ENCODE peak calls at places on chromosome 17, in nine cellular contexts. One of them, this sample, is unnamed.
A peak's percentile ranks its signal among the peaks of the same experiment; 100 is the strongest.

GRCh38 chr17:32672701-32673100 is 185.9 kb downstream of the CDK5R1 start:
- DNase-seq in NCI-H345: no peak
- DNase-seq in T-helper 1 cell: no peak
- DNase-seq in activated naive CD4-positive, alpha-beta T cell: no peak
- DNase-seq in activated effector memory CD4-positive, alpha-beta T cell treated with anti-CD3 and anti-CD28 coated beads, Interleukin-2, amount 50 U/mL, for 16 hours: no peak
- DNase-seq in AG10803: no peak
- DNase-seq in stimulated activated CD8-positive, alpha-beta memory T cell treated with anti-CD3 and anti-CD28 coated beads, Interleukin-12 subunit alpha, Interleukin-12 subunit beta, amount 100 ng/mL, for 4 hours: no peak
- DNase-seq in GM18507: no peak
- DNase-seq in upper lobe of left lung: no peak
- DNase-seq in this sample: no peak

GRCh38 chr17:30351730-30352129 is 17.9 kb upstream of the TMIGD1 start:
- DNase-seq in T-helper 1 cell: no peak
- DNase-seq in activated naive CD4-positive, alpha-beta T cell: no peak
- DNase-seq in GM18507: no peak
- DNase-seq in upper lobe of left lung: no peak
- DNase-seq in AG10803: no peak
- DNase-seq in stimulated activated CD8-positive, alpha-beta memory T cell treated with anti-CD3 and anti-CD28 coated beads, Interleukin-12 subunit alpha, Interleukin-12 subunit beta, amount 100 ng/mL, for 4 hours: no peak
- DNase-seq in activated effector memory CD4-positive, alpha-beta T cell treated with anti-CD3 and anti-CD28 coated beads, Interleukin-2, amount 50 U/mL, for 16 hours: no peak
- DNase-seq in NCI-H345: no peak
- DNase-seq in this sample: no peak

GRCh38 chr17:43905985-43906852 is 1.1 kb downstream of the MPP2 start:
- DNase-seq in activated effector memory CD4-positive, alpha-beta T cell treated with anti-CD3 and anti-CD28 coated beads, Interleukin-2, amount 50 U/mL, for 16 hours: peak; percentile 76
- DNase-seq in activated naive CD4-positive, alpha-beta T cell: no peak
- DNase-seq in GM18507: no peak
- DNase-seq in upper lobe of left lung: peak; percentile 33
- DNase-seq in AG10803: peak; percentile 52
- DNase-seq in T-helper 1 cell: no peak
- DNase-seq in stimulated activated CD8-positive, alpha-beta memory T cell treated with anti-CD3 and anti-CD28 coated beads, Interleukin-12 subunit alpha, Interleukin-12 subunit beta, amount 100 ng/mL, for 4 hours: no peak
- DNase-seq in NCI-H345: peak; percentile 81
- DNase-seq in this sample: peak; percentile 84

GRCh38 chr17:38619937-38620550 is 14.3 kb upstream of the SRCIN1 start:
- DNase-seq in GM18507: no peak
- DNase-seq in T-helper 1 cell: no peak
- DNase-seq in NCI-H345: no peak
- DNase-seq in activated naive CD4-positive, alpha-beta T cell: no peak
- DNase-seq in activated effector memory CD4-positive, alpha-beta T cell treated with anti-CD3 and anti-CD28 coated beads, Interleukin-2, amount 50 U/mL, for 16 hours: peak; percentile 33
- DNase-seq in stimulated activated CD8-positive, alpha-beta memory T cell treated with anti-CD3 and anti-CD28 coated beads, Interleukin-12 subunit alpha, Interleukin-12 subunit beta, amount 100 ng/mL, for 4 hours: no peak
- DNase-seq in AG10803: no peak
- DNase-seq in upper lobe of left lung: no peak
- DNase-seq in this sample: no peak

GRCh38 chr17:50308666-50309065 is 34.4 kb downstream of the TMEM92 start:
- DNase-seq in activated effector memory CD4-positive, alpha-beta T cell treated with anti-CD3 and anti-CD28 coated beads, Interleukin-2, amount 50 U/mL, for 16 hours: no peak
- DNase-seq in T-helper 1 cell: no peak
- DNase-seq in GM18507: no peak
- DNase-seq in upper lobe of left lung: no peak
- DNase-seq in activated naive CD4-positive, alpha-beta T cell: no peak
- DNase-seq in AG10803: peak; percentile 40
- DNase-seq in stimulated activated CD8-positive, alpha-beta memory T cell treated with anti-CD3 and anti-CD28 coated beads, Interleukin-12 subunit alpha, Interleukin-12 subunit beta, amount 100 ng/mL, for 4 hours: no peak
- DNase-seq in NCI-H345: no peak
- DNase-seq in this sample: no peak

GRCh38 chr17:27296427-27296979 is 2.6 kb downstream of the WSB1 start:
- DNase-seq in upper lobe of left lung: no peak
- DNase-seq in activated naive CD4-positive, alpha-beta T cell: no peak
- DNase-seq in GM18507: no peak
- DNase-seq in NCI-H345: no peak
- DNase-seq in stimulated activated CD8-positive, alpha-beta memory T cell treated with anti-CD3 and anti-CD28 coated beads, Interleukin-12 subunit alpha, Interleukin-12 subunit beta, amount 100 ng/mL, for 4 hours: no peak
- DNase-seq in activated effector memory CD4-positive, alpha-beta T cell treated with anti-CD3 and anti-CD28 coated beads, Interleukin-2, amount 50 U/mL, for 16 hours: no peak
- DNase-seq in T-helper 1 cell: no peak
- DNase-seq in AG10803: peak; percentile 85
- DNase-seq in this sample: no peak

GRCh38 chr17:46057366-46057765 is 58.3 kb downstream of the STH start:
- DNase-seq in NCI-H345: no peak
- DNase-seq in T-helper 1 cell: no peak
- DNase-seq in activated effector memory CD4-positive, alpha-beta T cell treated with anti-CD3 and anti-CD28 coated beads, Interleukin-2, amount 50 U/mL, for 16 hours: no peak
- DNase-seq in activated naive CD4-positive, alpha-beta T cell: no peak
- DNase-seq in stimulated activated CD8-positive, alpha-beta memory T cell treated with anti-CD3 and anti-CD28 coated beads, Interleukin-12 subunit alpha, Interleukin-12 subunit beta, amount 100 ng/mL, for 4 hours: no peak
- DNase-seq in upper lobe of left lung: no peak
- DNase-seq in AG10803: no peak
- DNase-seq in GM18507: no peak
- DNase-seq in this sample: no peak

GRCh38 chr17:79648181-79648831 is 37.5 kb upstream of the RBFOX3 start:
- DNase-seq in stimulated activated CD8-positive, alpha-beta memory T cell treated with anti-CD3 and anti-CD28 coated beads, Interleukin-12 subunit alpha, Interleukin-12 subunit beta, amount 100 ng/mL, for 4 hours: no peak
- DNase-seq in activated naive CD4-positive, alpha-beta T cell: no peak
- DNase-seq in upper lobe of left lung: no peak
- DNase-seq in T-helper 1 cell: no peak
- DNase-seq in GM18507: no peak
- DNase-seq in AG10803: no peak
- DNase-seq in NCI-H345: no peak
- DNase-seq in activated effector memory CD4-positive, alpha-beta T cell treated with anti-CD3 and anti-CD28 coated beads, Interleukin-2, amount 50 U/mL, for 16 hours: peak; percentile 54
- DNase-seq in this sample: peak; percentile 57

GRCh38 chr17:28712037-28712704 is 483 bp upstream of the PROCA1 start:
- DNase-seq in upper lobe of left lung: peak; percentile 55
- DNase-seq in NCI-H345: peak; percentile 70
- DNase-seq in activated naive CD4-positive, alpha-beta T cell: peak; percentile 28
- DNase-seq in T-helper 1 cell: peak; percentile 43
- DNase-seq in activated effector memory CD4-positive, alpha-beta T cell treated with anti-CD3 and anti-CD28 coated beads, Interleukin-2, amount 50 U/mL, for 16 hours: peak; percentile 89
- DNase-seq in AG10803: no peak
- DNase-seq in stimulated activated CD8-positive, alpha-beta memory T cell treated with anti-CD3 and anti-CD28 coated beads, Interleukin-12 subunit alpha, Interleukin-12 subunit beta, amount 100 ng/mL, for 4 hours: no peak
- DNase-seq in GM18507: no peak
- DNase-seq in this sample: peak; percentile 87

GRCh38 chr17:63366238-63366561 is 79.9 kb downstream of the CYB561 start:
- DNase-seq in upper lobe of left lung: no peak
- DNase-seq in GM18507: no peak
- DNase-seq in activated effector memory CD4-positive, alpha-beta T cell treated with anti-CD3 and anti-CD28 coated beads, Interleukin-2, amount 50 U/mL, for 16 hours: no peak
- DNase-seq in activated naive CD4-positive, alpha-beta T cell: no peak
- DNase-seq in stimulated activated CD8-positive, alpha-beta memory T cell treated with anti-CD3 and anti-CD28 coated beads, Interleukin-12 subunit alpha, Interleukin-12 subunit beta, amount 100 ng/mL, for 4 hours: no peak
- DNase-seq in AG10803: no peak
- DNase-seq in NCI-H345: no peak
- DNase-seq in T-helper 1 cell: no peak
- DNase-seq in this sample: no peak

GRCh38 chr17:47694018-47694817 is at the start of gene TBKBP1:
- DNase-seq in T-helper 1 cell: peak; percentile 42
- DNase-seq in AG10803: peak; percentile 24
- DNase-seq in stimulated activated CD8-positive, alpha-beta memory T cell treated with anti-CD3 and anti-CD28 coated beads, Interleukin-12 subunit alpha, Interleukin-12 subunit beta, amount 100 ng/mL, for 4 hours: peak; percentile 61
- DNase-seq in activated naive CD4-positive, alpha-beta T cell: peak; percentile 24
- DNase-seq in GM18507: no peak
- DNase-seq in upper lobe of left lung: peak; percentile 43
- DNase-seq in NCI-H345: peak; percentile 50
- DNase-seq in activated effector memory CD4-positive, alpha-beta T cell treated with anti-CD3 and anti-CD28 coated beads, Interleukin-2, amount 50 U/mL, for 16 hours: peak; percentile 83
- DNase-seq in this sample: peak; percentile 84

GRCh38 chr17:80116923-80117380 is 15.6 kb downstream of the GAA start:
- DNase-seq in activated effector memory CD4-positive, alpha-beta T cell treated with anti-CD3 and anti-CD28 coated beads, Interleukin-2, amount 50 U/mL, for 16 hours: peak; percentile 46
- DNase-seq in AG10803: no peak
- DNase-seq in GM18507: no peak
- DNase-seq in upper lobe of left lung: no peak
- DNase-seq in T-helper 1 cell: no peak
- DNase-seq in stimulated activated CD8-positive, alpha-beta memory T cell treated with anti-CD3 and anti-CD28 coated beads, Interleukin-12 subunit alpha, Interleukin-12 subunit beta, amount 100 ng/mL, for 4 hours: no peak
- DNase-seq in NCI-H345: no peak
- DNase-seq in activated naive CD4-positive, alpha-beta T cell: no peak
- DNase-seq in this sample: no peak

GRCh38 chr17:57092171-57092570 is 7.1 kb downstream of the AKAP1 start:
- DNase-seq in GM18507: no peak
- DNase-seq in activated effector memory CD4-positive, alpha-beta T cell treated with anti-CD3 and anti-CD28 coated beads, Interleukin-2, amount 50 U/mL, for 16 hours: no peak
- DNase-seq in AG10803: peak; percentile 33
- DNase-seq in T-helper 1 cell: no peak
- DNase-seq in activated naive CD4-positive, alpha-beta T cell: no peak
- DNase-seq in upper lobe of left lung: no peak
- DNase-seq in stimulated activated CD8-positive, alpha-beta memory T cell treated with anti-CD3 and anti-CD28 coated beads, Interleukin-12 subunit alpha, Interleukin-12 subunit beta, amount 100 ng/mL, for 4 hours: no peak
- DNase-seq in NCI-H345: no peak
- DNase-seq in this sample: no peak

GRCh38 chr17:29177541-29177870 is 2.7 kb downstream of the MYO18A start:
- DNase-seq in activated naive CD4-positive, alpha-beta T cell: no peak
- DNase-seq in NCI-H345: no peak
- DNase-seq in AG10803: no peak
- DNase-seq in activated effector memory CD4-positive, alpha-beta T cell treated with anti-CD3 and anti-CD28 coated beads, Interleukin-2, amount 50 U/mL, for 16 hours: no peak
- DNase-seq in stimulated activated CD8-positive, alpha-beta memory T cell treated with anti-CD3 and anti-CD28 coated beads, Interleukin-12 subunit alpha, Interleukin-12 subunit beta, amount 100 ng/mL, for 4 hours: no peak
- DNase-seq in T-helper 1 cell: no peak
- DNase-seq in upper lobe of left lung: no peak
- DNase-seq in GM18507: no peak
- DNase-seq in this sample: no peak

GRCh38 chr17:7238418-7239090 is 703 bp downstream of the PHF23 start:
- DNase-seq in activated naive CD4-positive, alpha-beta T cell: no peak
- DNase-seq in T-helper 1 cell: no peak
- DNase-seq in stimulated activated CD8-positive, alpha-beta memory T cell treated with anti-CD3 and anti-CD28 coated beads, Interleukin-12 subunit alpha, Interleukin-12 subunit beta, amount 100 ng/mL, for 4 hours: no peak
- DNase-seq in GM18507: no peak
- DNase-seq in AG10803: peak; percentile 42
- DNase-seq in NCI-H345: no peak
- DNase-seq in upper lobe of left lung: peak; percentile 33
- DNase-seq in activated effector memory CD4-positive, alpha-beta T cell treated with anti-CD3 and anti-CD28 coated beads, Interleukin-2, amount 50 U/mL, for 16 hours: peak; percentile 74
- DNase-seq in this sample: no peak

This sample was measured in cardiac septum.